ENCODE peak calls at places on chromosome 18, in eight cellular contexts. X is ACHN; L is left colon; E is fibroblast of gingiva; Z is HCT116; S is activated CD8-positive, alpha-beta memory T cell treated with anti-CD3 and anti-CD28 coated beads for 24 hours; G is naive B cell; P is CD4-positive, alpha-beta T cell. H is an unnamed sample.

GRCh38 chr18:48929951-48930713 is 20.6 kb downstream of the SMAD7 start:
- DNase-seq in X (peak), L (peak), E (peak), Z (no peak), S (no peak), G (no peak), P (no peak), H (no peak)

GRCh38 chr18:23105581-23106219 is 29.6 kb upstream of the CABLES1 start:
- DNase-seq in X (no peak), L (peak), E (no peak), Z (no peak), S (no peak), G (no peak), P (no peak), H (no peak)

GRCh38 chr18:35387367-35387685 is 10.2 kb upstream of the ZNF396 start:
- DNase-seq in X (no peak), L (no peak), E (peak), Z (no peak), S (no peak), G (no peak), P (no peak), H (no peak)

GRCh38 chr18:58303363-58303762 is 259.3 kb downstream of the NEDD4L start:
- DNase-seq in X (no peak), L (no peak), E (no peak), Z (no peak), S (no peak), G (no peak), P (no peak), H (no peak)

GRCh38 chr18:54532222-54532621 is 58.8 kb upstream of the DYNAP start:
- DNase-seq in X (no peak), L (no peak), E (no peak), Z (no peak), S (no peak), G (no peak), P (no peak), H (no peak)

GRCh38 chr18:26051845-26052244 is 38.6 kb downstream of the SS18 start:
- DNase-seq in X (no peak), L (no peak), E (no peak), Z (no peak), S (no peak), G (no peak), P (no peak), H (no peak)

GRCh38 chr18:46660955-46661749 is 4.1 kb upstream of the LOXHD1 start:
- DNase-seq in X (peak), L (no peak), E (peak), Z (no peak), S (no peak), G (no peak), P (no peak), H (no peak)

GRCh38 chr18:73758446-73758845 is 389.2 kb downstream of the FBXO15 start:
- DNase-seq in X (no peak), L (no peak), E (no peak), Z (no peak), S (no peak), G (no peak), P (no peak), H (no peak)

GRCh38 chr18:45802814-45803492 is 22.5 kb upstream of the SIGLEC15 start:
- DNase-seq in X (peak), L (no peak), E (peak), Z (peak), S (no peak), G (no peak), P (no peak), H (no peak)

GRCh38 chr18:9403795-9404564 is 69.4 kb downstream of the TWSG1 start:
- DNase-seq in X (no peak), L (peak), E (no peak), Z (no peak), S (no peak), G (no peak), P (no peak), H (no peak)